ENCODE peak calls at places on chromosomes 7 and 10, in seven cellular contexts. X, W, J, B, V, R and O are unnamed samples.

GRCh38 chr7:50068850-50069551 is 24.0 kb downstream of the ZPBP start:
- ATAC-seq in B (peak), J (peak), R (peak), W (peak), X (peak), V (peak), O (peak)

GRCh38 chr7:144531181-144531580 is 127.7 kb upstream of the NOBOX start:
- ATAC-seq in B (no peak), X (no peak), J (no peak), W (no peak), V (no peak), R (no peak), O (no peak)

GRCh38 chr7:30744075-30744417 is 7.9 kb upstream of the INMT start:
- ATAC-seq in X (no peak), W (peak), R (no peak), J (no peak), V (no peak), B (no peak), O (no peak)

GRCh38 chr10:63711361-63711760 is 190.2 kb downstream of the REEP3 start:
- ATAC-seq in W (no peak), J (peak), B (no peak), R (no peak), V (peak), X (no peak), O (peak)

GRCh38 chr10:99870051-99870730 is 87.8 kb downstream of the ABCC2 start:
- ATAC-seq in R (peak), V (peak), J (no peak), X (peak), W (peak), B (no peak), O (no peak)

GRCh38 chr10:10796774-10797415 is 220.8 kb upstream of the CELF2 start:
- ATAC-seq in R (no peak), J (peak), V (no peak), W (no peak), B (no peak), X (no peak), O (no peak)

GRCh38 chr7:107103369-107103768 is 58.9 kb downstream of the PRKAR2B start:
- ATAC-seq in R (peak), W (peak), V (no peak), J (no peak), X (peak), B (no peak), O (no peak)

GRCh38 chr10:104069610-104070009 is 16.1 kb downstream of the COL17A1 start:
- ATAC-seq in V (no peak), B (no peak), W (no peak), J (no peak), R (no peak), X (no peak), O (no peak)

GRCh38 chr10:17647316-17647715 is 3.4 kb downstream of the STAM start:
- ATAC-seq in R (no peak), V (no peak), X (no peak), J (no peak), B (no peak), W (no peak), O (no peak)

GRCh38 chr7:135236727-135237126 is 3.1 kb downstream of the STRA8 start:
- ATAC-seq in B (no peak), X (no peak), R (peak), V (no peak), J (no peak), W (no peak), O (no peak)

GRCh38 chr10:102322914-102323313 is 72.6 kb upstream of the NFKB2 start:
- ATAC-seq in V (no peak), R (peak), W (peak), X (peak), J (no peak), B (no peak), O (no peak)

GRCh38 chr10:14701466-14701865 is 73.2 kb downstream of the FAM107B start:
- ATAC-seq in X (no peak), B (no peak), W (no peak), R (no peak), J (no peak), V (no peak), O (no peak)

GRCh38 chr7:17912536-17913235 is 27.6 kb downstream of the SNX13 start:
- ATAC-seq in V (no peak), X (no peak), W (peak), J (peak), B (no peak), R (no peak), O (no peak)

GRCh38 chr10:86693721-86694369 is 25.5 kb downstream of the LDB3 start:
- ATAC-seq in B (peak), W (no peak), V (peak), X (no peak), J (no peak), R (peak), O (no peak)

GRCh38 chr7:34058791-34059550 is 153.6 kb downstream of the BMPER start:
- ATAC-seq in R (no peak), W (no peak), J (peak), X (no peak), V (no peak), B (no peak), O (no peak)

GRCh38 chr10:52226448-52226847 is 87.6 kb upstream of the DKK1 start:
- ATAC-seq in W (no peak), B (no peak), X (no peak), J (no peak), R (no peak), V (no peak), O (peak)

GRCh38 chr7:135670179-135670578 is 7.9 kb downstream of the STMP1 start:
- ATAC-seq in J (peak), X (no peak), R (no peak), W (no peak), B (no peak), V (no peak), O (peak)

GRCh38 chr7:5702876-5703571 is 78.4 kb downstream of the RNF216 start:
- ATAC-seq in R (no peak), B (peak), V (peak), J (peak), W (no peak), X (no peak), O (peak)

GRCh38 chr7:5230272-5231067 is 40.4 kb downstream of the WIPI2 start:
- ATAC-seq in J (peak), B (no peak), V (no peak), X (no peak), W (no peak), R (peak), O (peak)

GRCh38 chr7:105189859-105190492 is 176.0 kb downstream of the KMT2E start:
- ATAC-seq in V (no peak), B (no peak), W (no peak), R (no peak), X (no peak), J (peak), O (no peak)

GRCh38 chr10:36182059-36182654 is 540.1 kb upstream of the FZD8 start:
- ATAC-seq in R (no peak), J (peak), V (peak), B (no peak), W (no peak), X (no peak), O (no peak)

GRCh38 chr7:20193242-20193777 is 23.9 kb downstream of the MACC1 start:
- ATAC-seq in W (no peak), V (no peak), R (peak), X (no peak), J (no peak), B (no peak), O (no peak)

GRCh38 chr10:103442031-103442461 is 10.1 kb downstream of the CALHM2 start:
- ATAC-seq in R (no peak), B (no peak), W (no peak), X (no peak), V (no peak), J (peak), O (no peak)

GRCh38 chr10:89425000-89425399 is 10.6 kb downstream of the IFIT5 start:
- ATAC-seq in R (no peak), W (no peak), J (no peak), V (no peak), B (no peak), X (no peak), O (no peak)

GRCh38 chr7:7335215-7335614 is 152.9 kb downstream of the C1GALT1 start:
- ATAC-seq in X (no peak), V (no peak), B (no peak), J (no peak), W (no peak), R (no peak), O (no peak)

GRCh38 chr7:94458041-94458440 is 51.6 kb upstream of the CASD1 start:
- ATAC-seq in W (no peak), R (no peak), J (no peak), V (no peak), B (no peak), X (no peak), O (no peak)

GRCh38 chr10:100658269-100658668 is 87.1 kb upstream of the PAX2 start:
- ATAC-seq in R (no peak), B (no peak), W (no peak), V (no peak), J (no peak), X (no peak), O (no peak)

GRCh38 chr10:16816142-16816541 is 1.1 kb downstream of the RSU1 start:
- ATAC-seq in R (no peak), B (no peak), J (no peak), W (no peak), X (no peak), V (no peak), O (no peak)

GRCh38 chr7:123718773-123719480 is 29.9 kb downstream of the WASL start:
- ATAC-seq in V (no peak), X (no peak), B (no peak), W (no peak), J (no peak), R (no peak), O (no peak)

GRCh38 chr10:2933519-2933918 is 133.8 kb upstream of the PFKP start:
- ATAC-seq in R (no peak), B (no peak), W (no peak), J (no peak), V (no peak), X (no peak), O (no peak)

GRCh38 chr10:112175409-112175808 is 8.2 kb downstream of the GPAM start:
- ATAC-seq in R (no peak), B (no peak), W (no peak), V (no peak), X (no peak), J (no peak), O (no peak)

GRCh38 chr10:128641998-128642397 is 515.8 kb upstream of the MKI67 start:
- ATAC-seq in J (no peak), B (no peak), W (no peak), R (no peak), V (no peak), X (no peak), O (no peak)